ENCODE peak calls at places on chromosomes 1 and 21, in five cellular contexts. One of them, this sample, is unnamed.

GRCh38 chr1:166172106-166172505 is 5.3 kb upstream of the FAM78B start:
- DNase-seq in SK-N-DZ: no peak
- DNase-seq in suprapubic skin: no peak
- DNase-seq in immature natural killer cell: no peak
- DNase-seq in CD8-positive, alpha-beta memory T cell: no peak
- DNase-seq in this sample: no peak

GRCh38 chr1:220905650-220906560 is 26.7 kb downstream of the HLX start:
- DNase-seq in immature natural killer cell: no peak
- DNase-seq in SK-N-DZ: peak; percentile 27
- DNase-seq in CD8-positive, alpha-beta memory T cell: no peak
- DNase-seq in suprapubic skin: no peak
- DNase-seq in this sample: no peak

GRCh38 chr1:14294860-14295259 is 303.6 kb upstream of the KAZN start:
- DNase-seq in immature natural killer cell: no peak
- DNase-seq in suprapubic skin: no peak
- DNase-seq in CD8-positive, alpha-beta memory T cell: no peak
- DNase-seq in SK-N-DZ: no peak
- DNase-seq in this sample: no peak

GRCh38 chr1:50308883-50309282 is 114.4 kb downstream of the DMRTA2 start:
- DNase-seq in suprapubic skin: no peak
- DNase-seq in immature natural killer cell: peak; percentile 12
- DNase-seq in CD8-positive, alpha-beta memory T cell: no peak
- DNase-seq in SK-N-DZ: peak; percentile 44
- DNase-seq in this sample: no peak

GRCh38 chr1:167905182-167905581 is 8.8 kb downstream of the ADCY10 start:
- DNase-seq in immature natural killer cell: no peak
- DNase-seq in suprapubic skin: no peak
- DNase-seq in CD8-positive, alpha-beta memory T cell: no peak
- DNase-seq in SK-N-DZ: no peak
- DNase-seq in this sample: no peak

GRCh38 chr1:226569879-226570547 is 21.4 kb downstream of the STUM start:
- DNase-seq in SK-N-DZ: peak; percentile 11
- DNase-seq in suprapubic skin: no peak
- DNase-seq in immature natural killer cell: no peak
- DNase-seq in CD8-positive, alpha-beta memory T cell: no peak
- DNase-seq in this sample: no peak

GRCh38 chr1:221881805-221882581 is 140.1 kb upstream of the DUSP10 start:
- DNase-seq in SK-N-DZ: no peak
- DNase-seq in suprapubic skin: no peak
- DNase-seq in immature natural killer cell: no peak
- DNase-seq in CD8-positive, alpha-beta memory T cell: no peak
- DNase-seq in this sample: no peak

GRCh38 chr1:88731475-88731874 is 47.4 kb downstream of the PKN2 start:
- DNase-seq in suprapubic skin: no peak
- DNase-seq in immature natural killer cell: no peak
- DNase-seq in CD8-positive, alpha-beta memory T cell: no peak
- DNase-seq in SK-N-DZ: no peak
- DNase-seq in this sample: no peak

GRCh38 chr1:18262726-18263125 is 155.1 kb downstream of the IGSF21 start:
- DNase-seq in suprapubic skin: no peak
- DNase-seq in CD8-positive, alpha-beta memory T cell: no peak
- DNase-seq in SK-N-DZ: no peak
- DNase-seq in immature natural killer cell: no peak
- DNase-seq in this sample: no peak

GRCh38 chr1:10400013-10400412 is 1.1 kb downstream of the PGD start:
- DNase-seq in SK-N-DZ: no peak
- DNase-seq in immature natural killer cell: no peak
- DNase-seq in suprapubic skin: no peak
- DNase-seq in CD8-positive, alpha-beta memory T cell: no peak
- DNase-seq in this sample: no peak

GRCh38 chr1:243890576-243890975 is 40.5 kb upstream of the AKT3 start:
- DNase-seq in SK-N-DZ: no peak
- DNase-seq in CD8-positive, alpha-beta memory T cell: no peak
- DNase-seq in suprapubic skin: no peak
- DNase-seq in immature natural killer cell: no peak
- DNase-seq in this sample: no peak

GRCh38 chr1:205127646-205128045 is 5.9 kb upstream of the RBBP5 start:
- DNase-seq in CD8-positive, alpha-beta memory T cell: no peak
- DNase-seq in immature natural killer cell: no peak
- DNase-seq in SK-N-DZ: no peak
- DNase-seq in suprapubic skin: no peak
- DNase-seq in this sample: no peak

GRCh38 chr1:108570128-108570527 is 10.2 kb downstream of the EEIG2 start:
- DNase-seq in immature natural killer cell: peak; percentile 42
- DNase-seq in SK-N-DZ: peak; percentile 64
- DNase-seq in CD8-positive, alpha-beta memory T cell: no peak
- DNase-seq in suprapubic skin: no peak
- DNase-seq in this sample: no peak

GRCh38 chr21:16579538-16579937 is 849.8 kb downstream of the USP25 start:
- DNase-seq in SK-N-DZ: no peak
- DNase-seq in CD8-positive, alpha-beta memory T cell: no peak
- DNase-seq in suprapubic skin: no peak
- DNase-seq in immature natural killer cell: no peak
- DNase-seq in this sample: no peak

GRCh38 chr1:102071451-102071850 is 74.7 kb upstream of the OLFM3 start:
- DNase-seq in suprapubic skin: no peak
- DNase-seq in immature natural killer cell: no peak
- DNase-seq in CD8-positive, alpha-beta memory T cell: no peak
- DNase-seq in SK-N-DZ: no peak
- DNase-seq in this sample: no peak

GRCh38 chr1:245154429-245155185 is at the start of gene KIF26B:
- DNase-seq in SK-N-DZ: peak; percentile 67
- DNase-seq in immature natural killer cell: peak; percentile 7
- DNase-seq in CD8-positive, alpha-beta memory T cell: no peak
- DNase-seq in suprapubic skin: no peak
- DNase-seq in this sample: no peak

GRCh38 chr1:10286244-10286643 is 75.9 kb downstream of the KIF1B start:
- DNase-seq in suprapubic skin: no peak
- DNase-seq in SK-N-DZ: no peak
- DNase-seq in CD8-positive, alpha-beta memory T cell: no peak
- DNase-seq in immature natural killer cell: no peak
- DNase-seq in this sample: no peak

GRCh38 chr1:81679972-81680371 is 120.8 kb upstream of the ADGRL2 start:
- DNase-seq in suprapubic skin: no peak
- DNase-seq in SK-N-DZ: no peak
- DNase-seq in CD8-positive, alpha-beta memory T cell: no peak
- DNase-seq in immature natural killer cell: no peak
- DNase-seq in this sample: no peak

GRCh38 chr1:19310061-19310460 is 1.9 kb downstream of the AKR7A2 start:
- DNase-seq in suprapubic skin: no peak
- DNase-seq in CD8-positive, alpha-beta memory T cell: no peak
- DNase-seq in SK-N-DZ: no peak
- DNase-seq in immature natural killer cell: no peak
- DNase-seq in this sample: no peak

GRCh38 chr1:10761503-10762152 is 34.8 kb downstream of the CASZ1 start:
- DNase-seq in CD8-positive, alpha-beta memory T cell: no peak
- DNase-seq in suprapubic skin: no peak
- DNase-seq in SK-N-DZ: no peak
- DNase-seq in immature natural killer cell: no peak
- DNase-seq in this sample: no peak

GRCh38 chr1:159924791-159925712 is at the start of gene TAGLN2:
- DNase-seq in suprapubic skin: peak; percentile 97
- DNase-seq in immature natural killer cell: peak; percentile 86
- DNase-seq in CD8-positive, alpha-beta memory T cell: peak; percentile 82
- DNase-seq in SK-N-DZ: peak; percentile 92
- DNase-seq in this sample: peak; percentile 95

GRCh38 chr1:167916766-167917511 is 3.0 kb upstream of the ADCY10 start:
- DNase-seq in CD8-positive, alpha-beta memory T cell: no peak
- DNase-seq in suprapubic skin: no peak
- DNase-seq in SK-N-DZ: no peak
- DNase-seq in immature natural killer cell: no peak
- DNase-seq in this sample: no peak

GRCh38 chr21:42062543-42063022 is 8.5 kb upstream of the UMODL1 start:
- DNase-seq in SK-N-DZ: no peak
- DNase-seq in CD8-positive, alpha-beta memory T cell: peak; percentile 81
- DNase-seq in suprapubic skin: no peak
- DNase-seq in immature natural killer cell: peak; percentile 86
- DNase-seq in this sample: no peak